ENCODE peak calls at places on chromosomes 6 and 20, in four cellular contexts. C, W, N and J are unnamed samples.

GRCh38 chr6:137494967-137495595 is 887 bp upstream of the OLIG3 start:
- DNase-seq in W (no peak), N (no peak), C (peak), J (no peak)

GRCh38 chr6:56808871-56809359 is 146.0 kb upstream of the BEND6 start:
- DNase-seq in C (no peak), N (peak), W (no peak), J (no peak)

GRCh38 chr6:3489032-3489757 is 32.3 kb upstream of the SLC22A23 start:
- DNase-seq in C (no peak), N (no peak), W (no peak), J (no peak)

GRCh38 chr6:82066196-82066595 is 181.3 kb downstream of the IBTK start:
- DNase-seq in N (no peak), W (no peak), C (no peak), J (no peak)

GRCh38 chr20:17837179-17837578 is 131.4 kb downstream of the SNX5 start:
- DNase-seq in W (no peak), C (no peak), N (no peak), J (no peak)

GRCh38 chr6:114304304-114304887 is 38.4 kb downstream of the HS3ST5 start:
- DNase-seq in C (no peak), N (no peak), W (no peak), J (no peak)

GRCh38 chr6:33892581-33893346 is 89.0 kb upstream of the MLN start:
- DNase-seq in N (no peak), C (no peak), W (no peak), J (no peak)

GRCh38 chr20:22389836-22390542 is 194.4 kb downstream of the FOXA2 start:
- DNase-seq in W (peak), C (peak), N (peak), J (no peak)

GRCh38 chr20:46325788-46326472 is 17.6 kb upstream of the CDH22 start:
- DNase-seq in W (no peak), C (no peak), N (no peak), J (no peak)

GRCh38 chr6:90087103-90087833 is 193.0 kb downstream of the GJA10 start:
- DNase-seq in C (no peak), W (no peak), N (no peak), J (no peak)

GRCh38 chr20:11204926-11205768 is 531.3 kb upstream of the JAG1 start:
- DNase-seq in W (no peak), N (peak), C (peak), J (no peak)

GRCh38 chr6:102742033-102742432 is 1348.5 kb downstream of the GRIK2 start:
- DNase-seq in C (no peak), W (no peak), N (no peak), J (no peak)

GRCh38 chr6:16154904-16155303 is 26.0 kb downstream of the MYLIP start:
- DNase-seq in W (no peak), C (no peak), N (no peak), J (no peak)

GRCh38 chr6:134015719-134016557 is 36.5 kb downstream of the SLC2A12 start:
- DNase-seq in C (no peak), N (no peak), W (no peak), J (no peak)

GRCh38 chr6:56864171-56864616 is 90.7 kb upstream of the BEND6 start:
- DNase-seq in W (no peak), N (no peak), C (no peak), J (no peak)

GRCh38 chr6:44062771-44063560 is 64.3 kb downstream of the MRPL14 start:
- DNase-seq in N (no peak), W (no peak), C (peak), J (no peak)

GRCh38 chr6:108115598-108116058 is 41.1 kb upstream of the OSTM1 start:
- DNase-seq in W (no peak), N (peak), C (peak), J (peak)

GRCh38 chr6:147141690-147142308 is 62.4 kb upstream of the STXBP5 start:
- DNase-seq in C (no peak), W (no peak), N (no peak), J (no peak)

GRCh38 chr20:31587545-31588389 is 17.3 kb upstream of the ID1 start:
- DNase-seq in N (no peak), W (no peak), C (peak), J (peak)

GRCh38 chr6:37083243-37084138 is 78.0 kb downstream of the FGD2 start:
- DNase-seq in N (no peak), W (no peak), C (no peak), J (no peak)

GRCh38 chr20:31860431-31861345 is 9.6 kb downstream of the DUSP15 start:
- DNase-seq in W (peak), N (no peak), C (peak), J (no peak)

GRCh38 chr6:26383624-26384417 is 913 bp downstream of the BTN2A2 start:
- DNase-seq in C (peak), W (no peak), N (no peak), J (no peak)

GRCh38 chr6:79946242-79946641 is 1.1 kb downstream of the ELOVL4 start:
- DNase-seq in N (peak), C (peak), W (no peak), J (no peak)

GRCh38 chr6:14520029-14520428 is 402.5 kb downstream of the CD83 start:
- DNase-seq in N (no peak), C (no peak), W (no peak), J (no peak)

GRCh38 chr20:59835057-59835447 is 98.4 kb downstream of the SYCP2 start:
- DNase-seq in W (no peak), C (no peak), N (no peak), J (no peak)

GRCh38 chr20:61761453-61762207 is 304.1 kb downstream of the TAF4 start:
- DNase-seq in W (peak), C (no peak), N (no peak), J (no peak)

GRCh38 chr6:129630606-129631005 is 79.4 kb downstream of the ARHGAP18 start:
- DNase-seq in W (no peak), N (no peak), C (no peak), J (no peak)

GRCh38 chr6:21738180-21739094 is 144.9 kb downstream of the SOX4 start:
- DNase-seq in W (no peak), N (peak), C (no peak), J (no peak)

GRCh38 chr20:51531141-51531710 is 11.3 kb downstream of the NFATC2 start:
- DNase-seq in N (peak), C (no peak), W (peak), J (no peak)

GRCh38 chr20:50747275-50747674 is 15.9 kb downstream of the PARD6B start:
- DNase-seq in C (no peak), N (no peak), W (no peak), J (no peak)

GRCh38 chr6:8082572-8082953 is 18.4 kb upstream of the BLOC1S5 start:
- DNase-seq in C (no peak), N (no peak), W (no peak), J (no peak)

GRCh38 chr6:8085053-8085511 is 17.3 kb downstream of the EEF1E1 start:
- DNase-seq in W (peak), N (no peak), C (no peak), J (no peak)

GRCh38 chr6:8080338-8081151 is 16.4 kb upstream of the BLOC1S5 start:
- DNase-seq in C (no peak), N (no peak), W (no peak), J (no peak)

GRCh38 chr6:8084586-8084985 is 17.8 kb downstream of the EEF1E1 start:
- DNase-seq in N (no peak), W (no peak), C (no peak), J (no peak)

DNA sequence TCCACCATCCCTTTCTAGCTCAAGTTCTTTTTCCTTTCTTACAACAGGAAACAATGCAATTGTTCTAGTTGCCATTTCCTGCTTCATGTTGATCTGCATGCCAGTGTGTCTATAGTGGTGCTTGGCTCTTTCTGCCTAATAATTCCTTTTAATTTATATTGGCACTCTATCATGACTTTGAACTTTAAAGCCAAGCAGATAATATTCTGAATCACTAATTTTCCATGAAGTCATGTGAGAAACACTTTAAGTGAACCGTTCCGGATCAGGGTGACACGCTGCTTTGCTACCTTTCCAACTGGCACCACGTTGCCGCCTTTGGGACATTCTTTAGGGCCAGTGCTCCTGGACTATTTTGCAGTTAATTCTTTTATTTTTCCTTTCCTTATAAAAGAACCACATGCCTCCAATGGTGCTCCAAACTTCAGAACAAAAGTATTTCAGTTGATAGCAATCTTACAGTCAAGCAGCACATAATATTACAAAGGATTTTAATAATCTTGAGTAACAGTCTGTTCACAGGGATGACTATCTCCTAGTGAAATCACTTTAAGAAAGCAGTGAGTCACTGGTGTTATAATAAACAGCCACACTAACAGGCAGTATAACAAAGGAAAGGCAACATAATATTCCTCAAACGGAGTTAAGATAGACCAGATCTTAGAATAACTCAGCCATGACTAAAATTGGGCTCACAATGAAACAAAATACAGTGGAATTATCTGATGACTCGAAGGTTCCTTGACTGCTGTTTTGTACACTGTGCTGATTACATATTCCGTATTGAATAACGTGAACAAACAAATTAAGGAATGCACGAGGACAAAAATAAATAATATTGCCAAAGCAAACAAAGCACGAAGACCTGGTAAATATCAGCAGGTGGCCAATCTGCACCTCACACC is 19.0 kb upstream of the BLOC1S5 start:
- DNase-seq in C (no peak), W (no peak), N (peak), J (no peak)
- TF ChIP-seq CTCF in C (no peak), W (no peak), N (no peak), J (no peak)

GRCh38 chr6:139923964-139924475 is 549.6 kb upstream of the CITED2 start:
- DNase-seq in W (no peak), N (no peak), C (no peak), J (no peak)

GRCh38 chr6:139927742-139928305 is 553.4 kb upstream of the CITED2 start:
- DNase-seq in N (no peak), W (no peak), C (no peak), J (no peak)

GRCh38 chr6:139925894-139926641 is 551.6 kb upstream of the CITED2 start:
- DNase-seq in W (no peak), N (no peak), C (no peak), J (no peak)

GRCh38 chr6:139926711-139927110 is 552.3 kb upstream of the CITED2 start:
- DNase-seq in C (no peak), N (no peak), W (no peak), J (no peak)

DNA sequence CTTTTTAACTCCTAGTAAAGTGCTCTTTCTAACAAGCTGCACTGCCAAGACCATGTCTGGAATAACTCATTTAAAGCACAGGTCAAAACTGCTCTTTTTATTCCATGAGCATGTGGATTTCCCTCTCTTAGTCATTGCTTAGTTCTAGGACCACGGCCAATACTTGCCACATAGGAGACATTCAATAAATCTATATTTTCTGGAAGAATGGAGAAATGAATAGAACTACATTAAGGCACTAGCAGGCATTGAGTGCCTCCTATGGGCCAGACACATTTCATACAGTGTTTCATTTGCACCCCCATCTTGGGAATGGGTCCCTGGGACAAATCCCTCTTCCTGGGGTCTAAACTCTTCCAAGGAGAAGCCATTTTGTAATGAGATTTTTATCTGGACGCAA is 552.8 kb upstream of the CITED2 start:
- DNase-seq in C (no peak), N (no peak), W (no peak), J (no peak)
- TF ChIP-seq CTCF in C (peak), N (no peak), W (no peak), J (no peak)

DNA sequence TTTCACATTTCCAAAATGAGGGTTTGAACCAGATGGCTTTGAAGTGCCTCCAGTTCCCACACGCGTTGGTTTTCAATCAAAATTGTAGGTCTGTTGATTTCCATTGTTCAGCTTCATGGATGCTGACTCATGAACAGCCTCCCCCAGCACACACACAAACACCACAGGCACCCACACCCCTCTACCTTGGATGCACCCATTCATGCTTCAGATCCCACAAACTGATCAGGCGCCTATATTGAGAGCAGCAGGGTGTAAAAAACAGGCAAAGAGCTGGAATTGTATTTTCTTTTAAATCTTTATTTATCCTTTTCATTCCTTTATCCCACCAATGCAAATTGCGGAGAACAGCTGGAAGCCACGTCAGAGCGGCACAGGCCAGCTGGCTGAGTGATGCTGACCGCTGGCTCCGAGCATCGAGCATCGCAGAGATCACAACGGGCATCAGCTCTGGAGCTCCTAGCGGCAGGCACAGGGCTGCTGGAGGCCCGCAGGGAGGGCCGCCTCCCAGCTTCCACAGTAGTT is 29.3 kb upstream of the TBC1D7 start:
- DNase-seq in N (no peak), W (no peak), C (peak), J (no peak)
- TF ChIP-seq CTCF in N (no peak), W (no peak), C (no peak), J (no peak)

GRCh38 chr20:44717986-44718385 is 2.8 kb downstream of the CCN5 start:
- DNase-seq in W (no peak), N (peak), C (peak), J (no peak)
- TF ChIP-seq CTCF in W (peak), N (peak), C (peak), J (peak)

DNA sequence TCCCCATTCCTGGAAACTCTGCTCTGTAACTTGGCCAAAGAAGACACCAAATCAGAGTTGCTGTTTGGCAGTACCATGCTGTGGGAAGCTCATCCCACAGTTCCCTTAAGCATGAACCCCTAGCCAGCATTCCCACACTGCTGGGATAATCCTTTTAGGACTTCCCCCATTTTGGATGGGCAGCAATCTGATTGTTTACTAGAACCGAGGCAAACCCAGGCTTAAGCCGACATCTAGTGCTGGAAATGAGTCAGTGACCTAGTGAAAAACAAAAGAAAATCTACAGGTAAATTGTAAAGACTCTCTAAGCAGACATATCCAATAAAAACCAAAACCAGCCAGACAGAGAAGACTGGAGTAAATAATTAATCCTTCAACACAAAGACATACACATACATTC is 5.2 kb downstream of the DNAH8 start:
- DNase-seq in N (no peak), C (peak), W (no peak), J (no peak)
- TF ChIP-seq CTCF in N (no peak), C (peak), W (peak), J (peak)

DNA sequence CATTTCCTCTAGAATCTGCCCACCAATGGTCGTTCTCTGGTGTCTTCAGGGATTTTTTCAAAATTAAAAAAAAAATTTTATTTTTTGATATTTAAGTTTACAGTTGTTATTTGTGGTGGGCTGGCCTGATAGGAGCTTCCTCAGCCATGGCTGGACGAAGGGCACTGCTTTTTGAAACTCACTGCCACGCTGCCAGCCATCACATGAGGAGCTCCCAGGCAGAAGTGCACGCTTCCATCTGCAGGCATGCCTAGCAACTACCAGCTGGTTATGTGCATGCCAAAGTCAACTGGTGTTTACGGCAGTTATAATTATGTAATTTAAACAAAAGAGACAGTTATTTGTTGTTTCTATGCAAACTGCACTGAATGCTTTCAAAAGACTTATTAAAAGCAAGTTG is 105.1 kb downstream of the IRF4 start:
- DNase-seq in N (no peak), W (no peak), C (no peak), J (no peak)
- TF ChIP-seq CTCF in N (no peak), W (no peak), C (no peak), J (no peak)

DNA sequence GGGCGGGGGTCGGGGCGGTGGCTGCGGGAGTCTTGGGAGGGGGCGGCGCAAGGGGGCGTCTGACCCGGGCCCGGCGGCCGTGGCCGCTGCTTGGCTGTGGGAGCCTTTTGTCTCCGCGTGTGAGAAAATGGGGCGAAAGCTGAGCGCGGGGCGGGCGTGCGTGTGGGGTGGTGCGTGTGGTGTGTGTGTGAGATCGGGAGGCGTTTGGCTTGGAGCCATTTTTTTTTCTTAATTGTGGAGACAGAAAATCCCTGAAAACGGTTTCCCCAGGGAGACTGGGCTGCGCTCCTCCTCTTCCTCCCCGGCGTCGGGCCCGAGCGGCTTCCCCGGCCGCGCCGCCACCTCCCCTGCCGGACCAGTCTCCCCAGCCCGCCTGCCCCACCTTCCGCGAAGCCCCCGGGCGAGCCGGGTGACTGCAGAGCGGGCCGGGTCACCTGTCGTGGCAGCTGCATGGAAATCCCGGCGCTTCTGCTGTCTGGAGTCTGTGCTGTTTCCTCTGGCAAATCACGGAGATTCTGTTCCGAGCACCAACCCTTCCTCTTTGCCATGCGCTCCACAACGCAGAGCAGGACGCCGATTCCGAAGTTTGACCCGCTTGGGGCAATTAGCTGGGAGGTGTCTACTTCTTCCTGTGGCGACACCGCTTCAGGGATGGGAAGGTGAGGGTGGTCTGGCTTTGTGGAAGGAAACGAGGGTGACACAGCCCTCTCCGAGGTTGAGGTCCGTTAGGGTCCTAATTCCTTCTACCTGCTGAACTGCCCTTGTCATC is 64.5 kb downstream of the GTF2H5 start:
- DNase-seq in N (peak), C (peak), W (peak), J (peak)
- TF ChIP-seq CTCF in N (no peak), C (no peak), W (peak), J (peak)